ENCODE peak calls at places on chromosomes 5 and 9, in five cellular contexts. Y is K562, E is HCT116, D is HepG2, V is GM12878. Q is an unnamed sample.

GRCh38 chr9:75962186-75963036 is 71.9 kb downstream of the PCSK5 start:
- DNase-seq in Y (no peak), E (no peak), D (no peak), V (no peak), Q (no peak)

GRCh38 chr9:129885018-129885669 is 49.9 kb downstream of the USP20 start:
- DNase-seq in Y (peak; percentile 89), E (no peak), D (peak; percentile 33), V (peak; percentile 20), Q (peak; percentile 71)

GRCh38 chr9:37339945-37340344 is 82.6 kb upstream of the GRHPR start:
- DNase-seq in Y (no peak), E (no peak), D (no peak), V (no peak), Q (no peak)

GRCh38 chr9:90086076-90086475 is 481.3 kb downstream of the GADD45G start:
- DNase-seq in Y (no peak), E (no peak), D (no peak), V (no peak), Q (no peak)

GRCh38 chr5:124343021-124343420 is 403.4 kb downstream of the ZNF608 start:
- DNase-seq in Y (no peak), E (no peak), D (no peak), V (no peak), Q (no peak)

GRCh38 chr5:178430187-178431062 is 159.8 kb downstream of the COL23A1 start:
- DNase-seq in Y (no peak), E (no peak), D (peak; percentile 13), V (no peak), Q (no peak)

GRCh38 chr9:116002624-116003023 is 151.0 kb upstream of the PAPPA start:
- DNase-seq in Y (no peak), E (no peak), D (no peak), V (no peak), Q (no peak)

GRCh38 chr5:146788918-146789317 is 89.6 kb downstream of the PPP2R2B start:
- DNase-seq in Y (no peak), E (no peak), D (no peak), V (no peak), Q (peak; percentile 54)

GRCh38 chr5:132489051-132489770 is 1.4 kb downstream of the IRF1 start:
- DNase-seq in Y (no peak), E (no peak), D (no peak), V (no peak), Q (no peak)

GRCh38 chr5:111153483-111153882 is 61.3 kb downstream of the WDR36 start:
- DNase-seq in Y (no peak), E (no peak), D (no peak), V (no peak), Q (no peak)

GRCh38 chr5:137292461-137293025 is 206.6 kb downstream of the SPOCK1 start:
- DNase-seq in Y (no peak), E (no peak), D (no peak), V (no peak), Q (no peak)

GRCh38 chr5:138611295-138612220 is 36.4 kb upstream of the HSPA9 start:
- DNase-seq in Y (peak; percentile 52), E (no peak), D (no peak), V (no peak), Q (no peak)

GRCh38 chr9:93674580-93675335 is 98.4 kb downstream of the PHF2 start:
- DNase-seq in Y (no peak), E (no peak), D (no peak), V (no peak), Q (peak; percentile 37)

GRCh38 chr5:149434162-149435014 is 55.3 kb upstream of the IL17B start:
- DNase-seq in Y (peak; percentile 76), E (no peak), D (no peak), V (no peak), Q (peak; percentile 62)

GRCh38 chr5:164532226-164532937 is 1027.0 kb downstream of the MAT2B start:
- DNase-seq in Y (no peak), E (no peak), D (no peak), V (no peak), Q (no peak)

GRCh38 chr5:131810510-131811249 is 13.9 kb upstream of the FNIP1 start:
- DNase-seq in Y (peak; percentile 33), E (peak; percentile 29), D (peak; percentile 16), V (no peak), Q (no peak)

GRCh38 chr5:55411881-55412280 is 104.1 kb downstream of the MTREX start:
- DNase-seq in Y (no peak), E (no peak), D (no peak), V (no peak), Q (no peak)

GRCh38 chr5:121009058-121009457 is 545.0 kb downstream of the PRR16 start:
- DNase-seq in Y (no peak), E (no peak), D (no peak), V (no peak), Q (no peak)

GRCh38 chr5:3893527-3893926 is 297.9 kb downstream of the IRX1 start:
- DNase-seq in Y (no peak), E (no peak), D (no peak), V (no peak), Q (no peak)

GRCh38 chr9:35790385-35791291 is 753 bp upstream of the NPR2 start:
- DNase-seq in Y (peak; percentile 70), E (no peak), D (peak; percentile 49), V (no peak), Q (no peak)

GRCh38 chr5:73030995-73031394 is 75.2 kb downstream of the FCHO2 start:
- DNase-seq in Y (no peak), E (peak; percentile 66), D (peak; percentile 5), V (no peak), Q (no peak)

GRCh38 chr5:102681403-102681983 is 73.6 kb upstream of the PAM start:
- DNase-seq in Y (peak; percentile 67), E (peak; percentile 73), D (peak; percentile 46), V (peak; percentile 3), Q (peak; percentile 2)

GRCh38 chr9:133873006-133873780 is 118.9 kb downstream of the VAV2 start:
- DNase-seq in Y (no peak), E (no peak), D (no peak), V (no peak), Q (no peak)

GRCh38 chr5:179166886-179167841 is 107.0 kb downstream of the ZNF354C start:
- DNase-seq in Y (peak; percentile 53), E (no peak), D (no peak), V (no peak), Q (peak; percentile 92)

GRCh38 chr5:178786424-178786823 is 56.0 kb upstream of the ZNF354A start:
- DNase-seq in Y (no peak), E (no peak), D (no peak), V (no peak), Q (no peak)

GRCh38 chr5:152462021-152462721 is 57.1 kb upstream of the NMUR2 start:
- DNase-seq in Y (no peak), E (no peak), D (no peak), V (no peak), Q (no peak)

GRCh38 chr9:33229359-33230120 is 10.4 kb upstream of the SPINK4 start:
- DNase-seq in Y (no peak), E (peak; percentile 92), D (peak; percentile 78), V (no peak), Q (no peak)

GRCh38 chr5:14489643-14490042 is 91.9 kb upstream of the OTULINL start:
- DNase-seq in Y (no peak), E (no peak), D (no peak), V (no peak), Q (no peak)

GRCh38 chr9:36623280-36623679 is 50.6 kb downstream of the MELK start:
- DNase-seq in Y (no peak), E (no peak), D (no peak), V (no peak), Q (no peak)

GRCh38 chr5:133147815-133148634 is 96.2 kb downstream of the HSPA4 start:
- DNase-seq in Y (no peak), E (no peak), D (no peak), V (no peak), Q (no peak)

GRCh38 chr9:122001491-122002201 is 91.5 kb downstream of the TTLL11 start:
- DNase-seq in Y (no peak), E (no peak), D (no peak), V (no peak), Q (no peak)
- TF ChIP-seq ZNF274 in Y (no peak), E (no peak), D (no peak), V (no peak), Q (no peak)

GRCh38 chr5:109483395-109483974 is 73.7 kb upstream of the PJA2 start:
- DNase-seq in Y (no peak), E (no peak), D (no peak), V (no peak), Q (no peak)

GRCh38 chr5:109484597-109484996 is 74.8 kb upstream of the PJA2 start:
- DNase-seq in Y (no peak), E (no peak), D (no peak), V (no peak), Q (no peak)

GRCh38 chr5:109482748-109483147 is 73.0 kb upstream of the PJA2 start:
- DNase-seq in Y (no peak), E (no peak), D (peak; percentile 29), V (no peak), Q (no peak)

GRCh38 chr5:109486200-109486804 is 76.5 kb upstream of the PJA2 start:
- DNase-seq in Y (no peak), E (no peak), D (no peak), V (no peak), Q (no peak)

GRCh38 chr5:109485030-109485429 is 75.3 kb upstream of the PJA2 start:
- DNase-seq in Y (peak; percentile 82), E (no peak), D (peak; percentile 92), V (no peak), Q (no peak)
- TF ChIP-seq SIN3A in Y (no peak), E (no peak), D (no peak), V (no peak), Q (no peak)

GRCh38 chr5:1877434-1878049 is 5.2 kb downstream of the IRX4 start:
- DNase-seq in Y (no peak), E (no peak), D (no peak), V (no peak), Q (peak; percentile 68)
- TF ChIP-seq ZNF274 in Y (no peak), E (no peak), D (no peak), V (no peak), Q (no peak)

GRCh38 chr5:31269259-31269658 is 75.8 kb downstream of the CDH6 start:
- DNase-seq in Y (no peak), E (no peak), D (no peak), V (no peak), Q (no peak)
- TF ChIP-seq SIN3A in Y (no peak), E (no peak), D (no peak), V (no peak), Q (no peak)

GRCh38 chr9:91443321-91443993 is 19.8 kb upstream of the NFIL3 start:
- DNase-seq in Y (no peak), E (no peak), D (no peak), V (no peak), Q (no peak)
- TF ChIP-seq ZNF274 in Y (no peak), E (no peak), D (no peak), V (no peak), Q (no peak)

Q was measured in H1.